ENCODE peak calls at places on chromosomes 12 and 14, in six cellular contexts. One of them, this sample, is unnamed.
A peak's percentile ranks its signal among the peaks of the same experiment; 100 is the strongest.

GRCh38 chr14:73463411-73463810 is 5.1 kb upstream of the NUMB start:
- DNase-seq in mesendoderm: no peak
- DNase-seq in left ventricle myocardium inferior: no peak
- DNase-seq in right atrium auricular region: peak; percentile 81
- DNase-seq in naive thymus-derived CD4-positive, alpha-beta T cell: peak; percentile 55
- DNase-seq in CD8-positive, alpha-beta memory T cell: no peak
- DNase-seq in this sample: no peak

GRCh38 chr12:112979281-112979680 is 962 bp downstream of the OAS2 start:
- DNase-seq in left ventricle myocardium inferior: no peak
- DNase-seq in CD8-positive, alpha-beta memory T cell: no peak
- DNase-seq in right atrium auricular region: peak; percentile 65
- DNase-seq in mesendoderm: no peak
- DNase-seq in naive thymus-derived CD4-positive, alpha-beta T cell: peak; percentile 34
- DNase-seq in this sample: no peak

GRCh38 chr12:108634225-108634795 is 616 bp upstream of the SELPLG start:
- DNase-seq in CD8-positive, alpha-beta memory T cell: no peak
- DNase-seq in naive thymus-derived CD4-positive, alpha-beta T cell: no peak
- DNase-seq in right atrium auricular region: no peak
- DNase-seq in left ventricle myocardium inferior: no peak
- DNase-seq in mesendoderm: peak; percentile 62
- DNase-seq in this sample: peak; percentile 25

GRCh38 chr12:117469883-117470483 is 108.6 kb upstream of the NOS1 start:
- DNase-seq in right atrium auricular region: no peak
- DNase-seq in left ventricle myocardium inferior: no peak
- DNase-seq in mesendoderm: no peak
- DNase-seq in CD8-positive, alpha-beta memory T cell: no peak
- DNase-seq in naive thymus-derived CD4-positive, alpha-beta T cell: no peak
- DNase-seq in this sample: no peak

GRCh38 chr12:63018273-63018672 is 83.3 kb upstream of the PPM1H start:
- DNase-seq in mesendoderm: no peak
- DNase-seq in CD8-positive, alpha-beta memory T cell: no peak
- DNase-seq in right atrium auricular region: no peak
- DNase-seq in left ventricle myocardium inferior: no peak
- DNase-seq in naive thymus-derived CD4-positive, alpha-beta T cell: no peak
- DNase-seq in this sample: no peak

GRCh38 chr12:123270380-123271181 is 1.1 kb downstream of the CDK2AP1 start:
- DNase-seq in right atrium auricular region: no peak
- DNase-seq in naive thymus-derived CD4-positive, alpha-beta T cell: peak; percentile 42
- DNase-seq in CD8-positive, alpha-beta memory T cell: peak; percentile 9
- DNase-seq in left ventricle myocardium inferior: peak; percentile 43
- DNase-seq in mesendoderm: no peak
- DNase-seq in this sample: no peak

GRCh38 chr12:110739894-110740293 is 2.8 kb downstream of the PPP1CC start:
- DNase-seq in naive thymus-derived CD4-positive, alpha-beta T cell: no peak
- DNase-seq in CD8-positive, alpha-beta memory T cell: no peak
- DNase-seq in mesendoderm: no peak
- DNase-seq in right atrium auricular region: no peak
- DNase-seq in left ventricle myocardium inferior: no peak
- DNase-seq in this sample: no peak

GRCh38 chr14:58965601-58966000 is 222.9 kb upstream of the DAAM1 start:
- DNase-seq in naive thymus-derived CD4-positive, alpha-beta T cell: no peak
- DNase-seq in mesendoderm: no peak
- DNase-seq in CD8-positive, alpha-beta memory T cell: no peak
- DNase-seq in right atrium auricular region: no peak
- DNase-seq in left ventricle myocardium inferior: no peak
- DNase-seq in this sample: no peak

GRCh38 chr14:101504096-101504948 is 57.0 kb upstream of the DIO3 start:
- DNase-seq in mesendoderm: no peak
- DNase-seq in CD8-positive, alpha-beta memory T cell: no peak
- DNase-seq in left ventricle myocardium inferior: no peak
- DNase-seq in naive thymus-derived CD4-positive, alpha-beta T cell: no peak
- DNase-seq in right atrium auricular region: peak; percentile 38
- DNase-seq in this sample: no peak

GRCh38 chr14:23300687-23301223 is 1.9 kb downstream of the PPP1R3E start:
- DNase-seq in right atrium auricular region: peak; percentile 83
- DNase-seq in mesendoderm: peak; percentile 60
- DNase-seq in left ventricle myocardium inferior: peak; percentile 73
- DNase-seq in naive thymus-derived CD4-positive, alpha-beta T cell: peak; percentile 36
- DNase-seq in CD8-positive, alpha-beta memory T cell: no peak
- DNase-seq in this sample: no peak

GRCh38 chr12:92745874-92746553 is 43.2 kb downstream of the PLEKHG7 start:
- DNase-seq in left ventricle myocardium inferior: peak; percentile 83
- DNase-seq in mesendoderm: peak; percentile 33
- DNase-seq in naive thymus-derived CD4-positive, alpha-beta T cell: no peak
- DNase-seq in right atrium auricular region: peak; percentile 93
- DNase-seq in CD8-positive, alpha-beta memory T cell: no peak
- DNase-seq in this sample: no peak

GRCh38 chr14:91326514-91326832 is 82.0 kb upstream of the GPR68 start:
- DNase-seq in mesendoderm: no peak
- DNase-seq in CD8-positive, alpha-beta memory T cell: no peak
- DNase-seq in left ventricle myocardium inferior: no peak
- DNase-seq in naive thymus-derived CD4-positive, alpha-beta T cell: no peak
- DNase-seq in right atrium auricular region: no peak
- DNase-seq in this sample: no peak

GRCh38 chr14:102238131-102238530 is 66.8 kb downstream of the MOK start:
- DNase-seq in right atrium auricular region: no peak
- DNase-seq in naive thymus-derived CD4-positive, alpha-beta T cell: no peak
- DNase-seq in CD8-positive, alpha-beta memory T cell: no peak
- DNase-seq in left ventricle myocardium inferior: no peak
- DNase-seq in mesendoderm: peak; percentile 18
- DNase-seq in this sample: no peak

GRCh38 chr12:19666070-19666469 is 226.8 kb downstream of the AEBP2 start:
- DNase-seq in left ventricle myocardium inferior: no peak
- DNase-seq in naive thymus-derived CD4-positive, alpha-beta T cell: no peak
- DNase-seq in CD8-positive, alpha-beta memory T cell: no peak
- DNase-seq in mesendoderm: peak; percentile 67
- DNase-seq in right atrium auricular region: no peak
- DNase-seq in this sample: no peak

GRCh38 chr12:14532152-14532551 is 35.5 kb downstream of the PLBD1 start:
- DNase-seq in CD8-positive, alpha-beta memory T cell: no peak
- DNase-seq in naive thymus-derived CD4-positive, alpha-beta T cell: no peak
- DNase-seq in left ventricle myocardium inferior: no peak
- DNase-seq in right atrium auricular region: no peak
- DNase-seq in mesendoderm: no peak
- DNase-seq in this sample: no peak

GRCh38 chr14:93981316-93981715 is 4.9 kb upstream of the ASB2 start:
- DNase-seq in naive thymus-derived CD4-positive, alpha-beta T cell: no peak
- DNase-seq in left ventricle myocardium inferior: no peak
- DNase-seq in right atrium auricular region: no peak
- DNase-seq in mesendoderm: no peak
- DNase-seq in CD8-positive, alpha-beta memory T cell: no peak
- DNase-seq in this sample: no peak

GRCh38 chr14:104003616-104004015 is 61.3 kb upstream of the RD3L start:
- DNase-seq in mesendoderm: no peak
- DNase-seq in CD8-positive, alpha-beta memory T cell: no peak
- DNase-seq in naive thymus-derived CD4-positive, alpha-beta T cell: no peak
- DNase-seq in left ventricle myocardium inferior: no peak
- DNase-seq in right atrium auricular region: no peak
- DNase-seq in this sample: no peak

GRCh38 chr14:104009297-104009696 is 67.0 kb upstream of the RD3L start:
- DNase-seq in CD8-positive, alpha-beta memory T cell: no peak
- DNase-seq in mesendoderm: no peak
- DNase-seq in left ventricle myocardium inferior: no peak
- DNase-seq in right atrium auricular region: no peak
- DNase-seq in naive thymus-derived CD4-positive, alpha-beta T cell: no peak
- DNase-seq in this sample: no peak

GRCh38 chr14:104007121-104007520 is 64.8 kb upstream of the RD3L start:
- DNase-seq in left ventricle myocardium inferior: no peak
- DNase-seq in CD8-positive, alpha-beta memory T cell: no peak
- DNase-seq in right atrium auricular region: no peak
- DNase-seq in naive thymus-derived CD4-positive, alpha-beta T cell: no peak
- DNase-seq in mesendoderm: no peak
- DNase-seq in this sample: no peak

GRCh38 chr14:104004849-104005248 is 62.5 kb upstream of the RD3L start:
- DNase-seq in left ventricle myocardium inferior: no peak
- DNase-seq in mesendoderm: no peak
- DNase-seq in CD8-positive, alpha-beta memory T cell: no peak
- DNase-seq in right atrium auricular region: no peak
- DNase-seq in naive thymus-derived CD4-positive, alpha-beta T cell: no peak
- DNase-seq in this sample: no peak

GRCh38 chr14:104005489-104005888 is 63.2 kb upstream of the RD3L start:
- DNase-seq in naive thymus-derived CD4-positive, alpha-beta T cell: no peak
- DNase-seq in left ventricle myocardium inferior: no peak
- DNase-seq in mesendoderm: no peak
- DNase-seq in CD8-positive, alpha-beta memory T cell: no peak
- DNase-seq in right atrium auricular region: no peak
- DNase-seq in this sample: no peak
- H3K4me3 ChIP-seq in naive thymus-derived CD4-positive, alpha-beta T cell: no peak overlapping the region
- H3K4me3 ChIP-seq in left ventricle myocardium inferior: no peak overlapping the region
- H3K4me3 ChIP-seq in mesendoderm: no peak overlapping the region
- H3K4me3 ChIP-seq in CD8-positive, alpha-beta memory T cell: no peak overlapping the region
- H3K4me3 ChIP-seq in right atrium auricular region: no peak overlapping the region
- H3K4me3 ChIP-seq in this sample: no peak overlapping the region

GRCh38 chr14:77299776-77300175 is 20.9 kb downstream of the POMT2 start:
- DNase-seq in CD8-positive, alpha-beta memory T cell: no peak
- DNase-seq in right atrium auricular region: no peak
- DNase-seq in naive thymus-derived CD4-positive, alpha-beta T cell: no peak
- DNase-seq in left ventricle myocardium inferior: no peak
- DNase-seq in mesendoderm: no peak
- DNase-seq in this sample: no peak

GRCh38 chr14:77303417-77304156 is 17.1 kb downstream of the POMT2 start:
- DNase-seq in CD8-positive, alpha-beta memory T cell: no peak
- DNase-seq in naive thymus-derived CD4-positive, alpha-beta T cell: peak; percentile 49
- DNase-seq in mesendoderm: peak; percentile 86
- DNase-seq in right atrium auricular region: peak; percentile 69
- DNase-seq in left ventricle myocardium inferior: no peak
- DNase-seq in this sample: no peak

GRCh38 chr14:77301103-77301502 is 19.6 kb downstream of the POMT2 start:
- DNase-seq in naive thymus-derived CD4-positive, alpha-beta T cell: peak; percentile 64
- DNase-seq in left ventricle myocardium inferior: peak; percentile 68
- DNase-seq in mesendoderm: peak; percentile 93
- DNase-seq in CD8-positive, alpha-beta memory T cell: peak; percentile 6
- DNase-seq in right atrium auricular region: peak; percentile 78
- DNase-seq in this sample: peak; percentile 9

GRCh38 chr14:77305696-77306095 is 15.0 kb downstream of the POMT2 start:
- DNase-seq in naive thymus-derived CD4-positive, alpha-beta T cell: no peak
- DNase-seq in CD8-positive, alpha-beta memory T cell: no peak
- DNase-seq in mesendoderm: no peak
- DNase-seq in right atrium auricular region: no peak
- DNase-seq in left ventricle myocardium inferior: no peak
- DNase-seq in this sample: no peak

GRCh38 chr14:77302926-77303325 is 17.8 kb downstream of the POMT2 start:
- DNase-seq in naive thymus-derived CD4-positive, alpha-beta T cell: peak; percentile 56
- DNase-seq in right atrium auricular region: no peak
- DNase-seq in CD8-positive, alpha-beta memory T cell: no peak
- DNase-seq in mesendoderm: peak; percentile 78
- DNase-seq in left ventricle myocardium inferior: no peak
- DNase-seq in this sample: no peak
- H3K27ac ChIP-seq in naive thymus-derived CD4-positive, alpha-beta T cell: no peak overlapping the region
- H3K27ac ChIP-seq in right atrium auricular region: peak overlapping the region; percentile 32
- H3K27ac ChIP-seq in CD8-positive, alpha-beta memory T cell: no peak overlapping the region
- H3K27ac ChIP-seq in mesendoderm: no peak overlapping the region
- H3K27ac ChIP-seq in left ventricle myocardium inferior: no peak overlapping the region
- H3K27ac ChIP-seq in this sample: no peak overlapping the region

DNA sequence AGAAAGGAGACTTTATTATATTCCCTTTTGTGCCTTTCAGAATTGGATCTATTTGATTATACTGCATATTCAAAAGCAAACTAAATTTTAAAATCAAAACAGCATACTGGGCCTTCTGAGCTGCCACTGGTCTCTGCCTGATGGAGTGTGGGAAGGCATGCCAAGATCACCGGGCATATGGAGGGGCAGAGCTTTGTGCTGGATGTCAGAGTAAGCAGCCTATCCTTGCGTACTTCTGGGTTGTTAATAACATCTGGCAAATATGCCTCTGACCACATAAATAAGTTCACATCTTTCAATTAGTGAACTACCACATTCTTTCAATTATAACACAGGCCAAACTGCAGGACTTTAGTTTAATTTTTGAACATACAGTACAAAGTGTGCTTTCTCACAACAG is 18.3 kb downstream of the MLH3 start:
- DNase-seq in mesendoderm: no peak
- DNase-seq in CD8-positive, alpha-beta memory T cell: no peak
- DNase-seq in left ventricle myocardium inferior: no peak
- DNase-seq in right atrium auricular region: no peak
- DNase-seq in naive thymus-derived CD4-positive, alpha-beta T cell: no peak
- DNase-seq in this sample: no peak
- H3K36me3 ChIP-seq in mesendoderm: no peaks in the 10 kb centered on the region
- H3K36me3 ChIP-seq in CD8-positive, alpha-beta memory T cell: peaks cover 17% of the 10 kb centered on the region
- H3K36me3 ChIP-seq in left ventricle myocardium inferior: peaks cover 95% of the 10 kb centered on the region
- H3K36me3 ChIP-seq in right atrium auricular region: peaks cover 60% of the 10 kb centered on the region
- H3K36me3 ChIP-seq in naive thymus-derived CD4-positive, alpha-beta T cell: peaks cover 5% of the 10 kb centered on the region
- H3K36me3 ChIP-seq in this sample: peaks cover 30% of the 10 kb centered on the region

DNA sequence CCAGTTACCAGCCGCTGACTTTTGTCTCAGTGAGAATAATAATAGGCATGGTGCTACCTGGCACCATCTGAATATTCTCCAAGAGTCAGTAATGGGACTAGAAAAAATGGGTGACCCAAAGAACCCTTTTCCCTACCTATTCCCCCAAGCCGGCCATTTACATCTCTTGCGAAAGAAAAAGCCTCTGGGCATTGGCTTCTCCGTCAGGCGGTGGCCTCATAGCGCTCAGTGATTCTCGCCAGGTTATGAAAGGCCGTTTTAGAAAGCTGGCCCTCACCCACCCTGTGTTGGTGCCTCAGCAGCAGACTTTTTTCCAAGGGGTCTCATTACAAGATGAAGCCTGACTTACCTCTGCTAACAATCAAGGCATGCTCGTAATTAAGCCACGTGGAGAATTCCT is 552 bp upstream of the SLC6A15 start:
- DNase-seq in left ventricle myocardium inferior: no peak
- DNase-seq in right atrium auricular region: no peak
- DNase-seq in naive thymus-derived CD4-positive, alpha-beta T cell: no peak
- DNase-seq in CD8-positive, alpha-beta memory T cell: no peak
- DNase-seq in mesendoderm: peak; percentile 74
- DNase-seq in this sample: no peak
- H3K4me3 ChIP-seq in left ventricle myocardium inferior: peak overlapping the region; percentile 59
- H3K4me3 ChIP-seq in right atrium auricular region: peak overlapping the region; percentile 4
- H3K4me3 ChIP-seq in naive thymus-derived CD4-positive, alpha-beta T cell: no peak overlapping the region
- H3K4me3 ChIP-seq in CD8-positive, alpha-beta memory T cell: no peak overlapping the region
- H3K4me3 ChIP-seq in mesendoderm: peak overlapping the region; percentile 51
- H3K4me3 ChIP-seq in this sample: no peak overlapping the region

GRCh38 chr14:61699092-61699491 is 3.8 kb downstream of the HIF1A start:
- DNase-seq in CD8-positive, alpha-beta memory T cell: no peak
- DNase-seq in mesendoderm: no peak
- DNase-seq in naive thymus-derived CD4-positive, alpha-beta T cell: no peak
- DNase-seq in left ventricle myocardium inferior: no peak
- DNase-seq in right atrium auricular region: no peak
- DNase-seq in this sample: no peak
- H3K27ac ChIP-seq in CD8-positive, alpha-beta memory T cell: no peak overlapping the region
- H3K27ac ChIP-seq in mesendoderm: no peak overlapping the region
- H3K27ac ChIP-seq in naive thymus-derived CD4-positive, alpha-beta T cell: no peak overlapping the region
- H3K27ac ChIP-seq in left ventricle myocardium inferior: no peak overlapping the region
- H3K27ac ChIP-seq in right atrium auricular region: no peak overlapping the region
- H3K27ac ChIP-seq in this sample: no peak overlapping the region